ENCODE peak calls at places on chromosomes 11 and 22, in ten cellular contexts. One of them, this sample, is unnamed. For H3K4me1, the result is how much of the 10 kb centered on the place peaks cover.

GRCh38 chr11:47123094-47123493 is 53.6 kb downstream of the ARFGAP2 start:
- DNase-seq in left ventricle myocardium inferior: no peak
- DNase-seq in spleen: no peak
- DNase-seq in PC-9: no peak
- DNase-seq in HCT116: no peak
- DNase-seq in hepatocyte: no peak
- DNase-seq in PC-3: no peak
- DNase-seq in tibial nerve: no peak
- DNase-seq in heart left ventricle: no peak
- DNase-seq in ovary: no peak
- DNase-seq in this sample: no peak

GRCh38 chr11:124899376-124900145 is 1.9 kb upstream of the ROBO4 start:
- DNase-seq in left ventricle myocardium inferior: no peak
- DNase-seq in spleen: no peak
- DNase-seq in PC-9: no peak
- DNase-seq in HCT116: no peak
- DNase-seq in hepatocyte: no peak
- DNase-seq in PC-3: peak
- DNase-seq in tibial nerve: peak
- DNase-seq in heart left ventricle: peak
- DNase-seq in ovary: no peak
- DNase-seq in this sample: no peak

GRCh38 chr11:7573558-7574296 is 59.9 kb downstream of the PPFIBP2 start:
- DNase-seq in left ventricle myocardium inferior: no peak
- DNase-seq in spleen: no peak
- DNase-seq in PC-9: peak
- DNase-seq in HCT116: no peak
- DNase-seq in hepatocyte: peak
- DNase-seq in PC-3: no peak
- DNase-seq in tibial nerve: no peak
- DNase-seq in heart left ventricle: no peak
- DNase-seq in ovary: no peak
- DNase-seq in this sample: no peak

GRCh38 chr22:19816372-19817119 is 38.1 kb downstream of the GNB1L start:
- DNase-seq in left ventricle myocardium inferior: no peak
- DNase-seq in spleen: no peak
- DNase-seq in PC-9: no peak
- DNase-seq in HCT116: no peak
- DNase-seq in hepatocyte: no peak
- DNase-seq in PC-3: no peak
- DNase-seq in tibial nerve: no peak
- DNase-seq in heart left ventricle: no peak
- DNase-seq in ovary: no peak
- DNase-seq in this sample: no peak

GRCh38 chr11:35363246-35364100 is 55.9 kb downstream of the SLC1A2 start:
- DNase-seq in left ventricle myocardium inferior: no peak
- DNase-seq in spleen: no peak
- DNase-seq in PC-9: no peak
- DNase-seq in HCT116: no peak
- DNase-seq in hepatocyte: no peak
- DNase-seq in PC-3: no peak
- DNase-seq in tibial nerve: peak
- DNase-seq in heart left ventricle: no peak
- DNase-seq in ovary: no peak
- DNase-seq in this sample: no peak

GRCh38 chr11:35893796-35894475 is 49.9 kb upstream of the LDLRAD3 start:
- DNase-seq in left ventricle myocardium inferior: no peak
- DNase-seq in spleen: no peak
- DNase-seq in PC-9: peak
- DNase-seq in HCT116: no peak
- DNase-seq in hepatocyte: peak
- DNase-seq in PC-3: peak
- DNase-seq in tibial nerve: peak
- DNase-seq in heart left ventricle: no peak
- DNase-seq in ovary: no peak
- DNase-seq in this sample: no peak

GRCh38 chr22:34334893-34335292 is 414.6 kb upstream of the LARGE1 start:
- DNase-seq in left ventricle myocardium inferior: no peak
- DNase-seq in spleen: no peak
- DNase-seq in PC-9: no peak
- DNase-seq in HCT116: no peak
- DNase-seq in hepatocyte: no peak
- DNase-seq in PC-3: no peak
- DNase-seq in tibial nerve: no peak
- DNase-seq in heart left ventricle: no peak
- DNase-seq in ovary: no peak
- DNase-seq in this sample: no peak

GRCh38 chr11:74546752-74547151 is 45.6 kb upstream of the POLD3 start:
- DNase-seq in left ventricle myocardium inferior: no peak
- DNase-seq in spleen: no peak
- DNase-seq in PC-9: peak
- DNase-seq in HCT116: no peak
- DNase-seq in hepatocyte: peak
- DNase-seq in PC-3: peak
- DNase-seq in tibial nerve: no peak
- DNase-seq in heart left ventricle: no peak
- DNase-seq in ovary: no peak
- DNase-seq in this sample: no peak

GRCh38 chr11:35424157-35424945 is 5.0 kb upstream of the SLC1A2 start:
- DNase-seq in left ventricle myocardium inferior: no peak
- DNase-seq in spleen: no peak
- DNase-seq in PC-9: no peak
- DNase-seq in HCT116: no peak
- DNase-seq in hepatocyte: no peak
- DNase-seq in PC-3: no peak
- DNase-seq in tibial nerve: no peak
- DNase-seq in heart left ventricle: no peak
- DNase-seq in ovary: no peak
- DNase-seq in this sample: no peak

GRCh38 chr11:15826008-15826650 is 530.2 kb downstream of the SOX6 start:
- DNase-seq in left ventricle myocardium inferior: no peak
- DNase-seq in spleen: no peak
- DNase-seq in PC-9: no peak
- DNase-seq in HCT116: no peak
- DNase-seq in hepatocyte: no peak
- DNase-seq in PC-3: no peak
- DNase-seq in tibial nerve: no peak
- DNase-seq in heart left ventricle: no peak
- DNase-seq in ovary: no peak
- DNase-seq in this sample: no peak

GRCh38 chr11:91310085-91310484 is 914.5 kb upstream of the FAT3 start:
- DNase-seq in left ventricle myocardium inferior: no peak
- DNase-seq in spleen: no peak
- DNase-seq in PC-9: no peak
- DNase-seq in HCT116: no peak
- DNase-seq in hepatocyte: no peak
- DNase-seq in PC-3: no peak
- DNase-seq in tibial nerve: no peak
- DNase-seq in heart left ventricle: no peak
- DNase-seq in ovary: no peak
- DNase-seq in this sample: no peak

GRCh38 chr11:63915961-63916836 is 765 bp downstream of the RCOR2 start:
- DNase-seq in left ventricle myocardium inferior: peak
- DNase-seq in spleen: peak
- DNase-seq in PC-9: peak
- DNase-seq in HCT116: no peak
- DNase-seq in hepatocyte: peak
- DNase-seq in PC-3: peak
- DNase-seq in tibial nerve: peak
- DNase-seq in heart left ventricle: no peak
- DNase-seq in ovary: peak
- DNase-seq in this sample: peak

GRCh38 chr11:95089620-95090542 is at the start of gene ENDOD1:
- DNase-seq in left ventricle myocardium inferior: peak
- DNase-seq in spleen: peak
- DNase-seq in PC-9: peak
- DNase-seq in HCT116: no peak
- DNase-seq in hepatocyte: peak
- DNase-seq in PC-3: peak
- DNase-seq in tibial nerve: peak
- DNase-seq in heart left ventricle: peak
- DNase-seq in ovary: peak
- DNase-seq in this sample: peak

GRCh38 chr11:702731-703461 is 3.1 kb upstream of the EPS8L2 start:
- DNase-seq in left ventricle myocardium inferior: no peak
- DNase-seq in spleen: peak
- DNase-seq in PC-9: peak
- DNase-seq in HCT116: no peak
- DNase-seq in hepatocyte: no peak
- DNase-seq in PC-3: peak
- DNase-seq in tibial nerve: no peak
- DNase-seq in heart left ventricle: peak
- DNase-seq in ovary: no peak
- DNase-seq in this sample: no peak

GRCh38 chr11:78110351-78110750 is 29.1 kb downstream of the ALG8 start:
- DNase-seq in left ventricle myocardium inferior: no peak
- DNase-seq in spleen: no peak
- DNase-seq in PC-9: no peak
- DNase-seq in HCT116: no peak
- DNase-seq in hepatocyte: no peak
- DNase-seq in PC-3: no peak
- DNase-seq in tibial nerve: no peak
- DNase-seq in heart left ventricle: no peak
- DNase-seq in ovary: no peak
- DNase-seq in this sample: no peak

GRCh38 chr11:403021-403760 is 9.2 kb downstream of the PKP3 start:
- DNase-seq in left ventricle myocardium inferior: no peak
- DNase-seq in spleen: no peak
- DNase-seq in PC-9: no peak
- DNase-seq in HCT116: no peak
- DNase-seq in hepatocyte: no peak
- DNase-seq in PC-3: no peak
- DNase-seq in tibial nerve: no peak
- DNase-seq in heart left ventricle: peak
- DNase-seq in ovary: no peak
- DNase-seq in this sample: no peak

GRCh38 chr11:67311556-67312082 is 8.3 kb downstream of the SSH3 start:
- DNase-seq in left ventricle myocardium inferior: no peak
- DNase-seq in spleen: peak
- DNase-seq in PC-9: peak
- DNase-seq in HCT116: no peak
- DNase-seq in hepatocyte: no peak
- DNase-seq in PC-3: no peak
- DNase-seq in tibial nerve: no peak
- DNase-seq in heart left ventricle: no peak
- DNase-seq in ovary: no peak
- DNase-seq in this sample: no peak
- TF ChIP-seq CTCF in left ventricle myocardium inferior: no peak
- TF ChIP-seq CTCF in spleen: no peak
- TF ChIP-seq CTCF in PC-9: no peak
- TF ChIP-seq CTCF in HCT116: peak
- TF ChIP-seq CTCF in hepatocyte: no peak
- TF ChIP-seq CTCF in PC-3: peak
- TF ChIP-seq CTCF in tibial nerve: no peak
- TF ChIP-seq CTCF in heart left ventricle: no peak
- TF ChIP-seq CTCF in ovary: no peak
- TF ChIP-seq CTCF in this sample: no peak

DNA sequence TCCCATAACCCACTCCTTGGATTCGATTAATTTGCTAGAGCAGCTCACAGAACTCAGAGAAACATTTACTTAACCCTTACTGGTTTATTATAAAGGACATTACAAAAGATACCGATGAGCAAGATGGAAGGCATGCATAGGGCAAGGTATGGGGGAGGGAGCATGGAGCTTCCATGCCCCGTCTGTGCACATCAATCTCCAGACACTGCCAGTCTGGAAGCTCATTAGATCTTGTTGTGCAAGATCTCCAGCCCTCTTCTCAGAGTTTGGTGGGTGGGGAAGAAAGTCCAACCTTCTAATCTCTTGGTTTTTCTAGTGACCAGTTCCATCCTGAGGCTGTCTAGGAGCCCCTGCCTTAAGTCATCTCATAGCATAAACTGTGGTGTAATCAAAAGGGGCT is 190.7 kb downstream of the UVRAG start:
- DNase-seq in left ventricle myocardium inferior: no peak
- DNase-seq in spleen: no peak
- DNase-seq in PC-9: no peak
- DNase-seq in HCT116: no peak
- DNase-seq in hepatocyte: no peak
- DNase-seq in PC-3: peak
- DNase-seq in tibial nerve: no peak
- DNase-seq in heart left ventricle: no peak
- DNase-seq in ovary: no peak
- DNase-seq in this sample: no peak
- H3K4me1 ChIP-seq in left ventricle myocardium inferior: under half
- H3K4me1 ChIP-seq in spleen: under half
- H3K4me1 ChIP-seq in PC-9: under half
- H3K4me1 ChIP-seq in HCT116: under half
- H3K4me1 ChIP-seq in hepatocyte: under half
- H3K4me1 ChIP-seq in PC-3: half or more
- H3K4me1 ChIP-seq in tibial nerve: under half
- H3K4me1 ChIP-seq in heart left ventricle: under half
- H3K4me1 ChIP-seq in ovary: under half
- H3K4me1 ChIP-seq in this sample: under half

DNA sequence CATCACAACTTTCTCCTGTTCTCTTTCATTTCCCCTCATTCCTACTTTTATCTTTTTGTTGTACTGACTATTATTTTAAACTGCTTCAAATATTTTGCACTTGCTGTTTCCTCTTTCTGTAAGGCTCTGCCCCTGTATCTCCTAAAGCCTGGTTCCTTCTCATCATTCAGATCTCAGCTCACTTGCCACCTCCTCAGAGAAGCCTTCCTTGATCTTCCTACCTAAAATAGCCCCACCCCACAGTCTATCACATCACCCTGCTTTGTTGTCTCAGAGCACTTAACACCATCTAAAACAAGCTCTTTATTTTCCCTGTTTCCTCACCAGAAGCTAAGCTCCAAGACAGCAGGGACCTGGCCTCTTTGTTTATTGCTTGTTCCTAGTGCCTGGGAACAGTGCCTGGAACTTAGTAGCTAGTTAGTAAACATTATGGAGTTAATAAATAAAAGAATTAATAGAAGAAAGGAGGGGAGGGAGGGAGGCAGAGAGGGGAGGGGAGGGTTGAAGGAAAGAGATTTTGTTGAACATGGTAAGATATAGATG is 2.5 kb upstream of the STK33 start:
- DNase-seq in left ventricle myocardium inferior: no peak
- DNase-seq in spleen: no peak
- DNase-seq in PC-9: no peak
- DNase-seq in HCT116: no peak
- DNase-seq in hepatocyte: no peak
- DNase-seq in PC-3: no peak
- DNase-seq in tibial nerve: no peak
- DNase-seq in heart left ventricle: no peak
- DNase-seq in ovary: no peak
- DNase-seq in this sample: no peak
- TF ChIP-seq CTCF in left ventricle myocardium inferior: no peak
- TF ChIP-seq CTCF in spleen: no peak
- TF ChIP-seq CTCF in PC-9: no peak
- TF ChIP-seq CTCF in HCT116: no peak
- TF ChIP-seq CTCF in hepatocyte: no peak
- TF ChIP-seq CTCF in PC-3: no peak
- TF ChIP-seq CTCF in tibial nerve: no peak
- TF ChIP-seq CTCF in heart left ventricle: no peak
- TF ChIP-seq CTCF in ovary: no peak
- TF ChIP-seq CTCF in this sample: no peak

DNA sequence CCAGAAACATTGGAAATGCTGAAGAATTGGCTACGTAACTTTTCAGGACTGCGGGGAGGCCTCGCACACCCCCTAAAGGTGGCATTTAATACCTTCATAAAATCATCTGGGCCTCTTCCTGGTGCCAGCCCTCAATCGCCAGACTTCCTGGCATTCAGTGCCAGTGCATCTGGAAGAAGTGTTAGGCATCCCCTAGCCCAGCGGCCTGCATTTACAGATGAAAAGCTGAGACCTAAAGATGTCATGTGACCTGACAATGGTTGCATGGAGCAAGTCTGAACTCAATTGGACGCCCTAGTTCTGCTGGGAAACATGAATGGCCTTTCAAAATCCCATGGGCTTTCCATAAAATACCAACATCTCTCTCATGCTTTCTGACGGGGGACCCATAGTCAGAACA is 81.0 kb upstream of the TMEM45B start:
- DNase-seq in left ventricle myocardium inferior: no peak
- DNase-seq in spleen: no peak
- DNase-seq in PC-9: no peak
- DNase-seq in HCT116: no peak
- DNase-seq in hepatocyte: no peak
- DNase-seq in PC-3: no peak
- DNase-seq in tibial nerve: no peak
- DNase-seq in heart left ventricle: no peak
- DNase-seq in ovary: no peak
- DNase-seq in this sample: no peak
- H3K4me1 ChIP-seq in left ventricle myocardium inferior: under half
- H3K4me1 ChIP-seq in spleen: under half
- H3K4me1 ChIP-seq in PC-9: half or more
- H3K4me1 ChIP-seq in HCT116: under half
- H3K4me1 ChIP-seq in hepatocyte: under half
- H3K4me1 ChIP-seq in PC-3: under half
- H3K4me1 ChIP-seq in tibial nerve: under half
- H3K4me1 ChIP-seq in heart left ventricle: under half
- H3K4me1 ChIP-seq in ovary: under half
- H3K4me1 ChIP-seq in this sample: under half